ENCODE peak calls at places on chromosome 19, in nine cellular contexts. One of them, this sample, is unnamed.

GRCh38 chr19:33134571-33135041 is 2.7 kb downstream of the WDR88 start:
- DNase-seq in gastrocnemius medialis: no peak
- DNase-seq in transverse colon: no peak
- DNase-seq in A549: no peak
- DNase-seq in uterus: no peak
- DNase-seq in stomach: no peak
- DNase-seq in Peyer's patch: no peak
- DNase-seq in ovary: no peak
- DNase-seq in heart left ventricle: no peak
- DNase-seq in this sample: no peak

GRCh38 chr19:10699650-10700335 is 1.4 kb upstream of the QTRT1 start:
- DNase-seq in transverse colon: peak
- DNase-seq in ovary: no peak
- DNase-seq in heart left ventricle: no peak
- DNase-seq in uterus: no peak
- DNase-seq in Peyer's patch: peak
- DNase-seq in gastrocnemius medialis: no peak
- DNase-seq in A549: peak
- DNase-seq in stomach: peak
- DNase-seq in this sample: no peak

GRCh38 chr19:2076481-2077082 is 19.5 kb downstream of the MOB3A start:
- DNase-seq in Peyer's patch: no peak
- DNase-seq in A549: no peak
- DNase-seq in uterus: no peak
- DNase-seq in heart left ventricle: no peak
- DNase-seq in gastrocnemius medialis: no peak
- DNase-seq in stomach: no peak
- DNase-seq in transverse colon: no peak
- DNase-seq in ovary: no peak
- DNase-seq in this sample: no peak

GRCh38 chr19:8681345-8682021 is 17.1 kb downstream of the ACTL9 start:
- DNase-seq in A549: peak
- DNase-seq in heart left ventricle: no peak
- DNase-seq in ovary: no peak
- DNase-seq in stomach: no peak
- DNase-seq in Peyer's patch: no peak
- DNase-seq in transverse colon: no peak
- DNase-seq in gastrocnemius medialis: no peak
- DNase-seq in uterus: no peak
- DNase-seq in this sample: no peak

GRCh38 chr19:28495046-28495445 is 717.9 kb downstream of the UQCRFS1 start:
- DNase-seq in stomach: no peak
- DNase-seq in uterus: no peak
- DNase-seq in gastrocnemius medialis: no peak
- DNase-seq in A549: no peak
- DNase-seq in heart left ventricle: no peak
- DNase-seq in ovary: no peak
- DNase-seq in Peyer's patch: no peak
- DNase-seq in transverse colon: no peak
- DNase-seq in this sample: no peak

GRCh38 chr19:1408300-1409203 is 1.2 kb downstream of the DAZAP1 start:
- DNase-seq in heart left ventricle: peak
- DNase-seq in uterus: no peak
- DNase-seq in transverse colon: peak
- DNase-seq in gastrocnemius medialis: peak
- DNase-seq in A549: no peak
- DNase-seq in stomach: peak
- DNase-seq in Peyer's patch: peak
- DNase-seq in ovary: peak
- DNase-seq in this sample: no peak

GRCh38 chr19:45076851-45077730 is 813 bp upstream of the ZNF296 start:
- DNase-seq in Peyer's patch: no peak
- DNase-seq in A549: no peak
- DNase-seq in heart left ventricle: no peak
- DNase-seq in ovary: no peak
- DNase-seq in uterus: no peak
- DNase-seq in gastrocnemius medialis: no peak
- DNase-seq in stomach: no peak
- DNase-seq in transverse colon: peak
- DNase-seq in this sample: no peak

GRCh38 chr19:13707901-13708300 is 56.4 kb upstream of the MRI1 start:
- DNase-seq in A549: no peak
- DNase-seq in stomach: no peak
- DNase-seq in heart left ventricle: no peak
- DNase-seq in Peyer's patch: no peak
- DNase-seq in transverse colon: no peak
- DNase-seq in ovary: no peak
- DNase-seq in uterus: no peak
- DNase-seq in gastrocnemius medialis: no peak
- DNase-seq in this sample: no peak

GRCh38 chr19:16001481-16002312 is 52.9 kb downstream of the OR10H4 start:
- DNase-seq in heart left ventricle: no peak
- DNase-seq in Peyer's patch: no peak
- DNase-seq in A549: no peak
- DNase-seq in uterus: no peak
- DNase-seq in ovary: no peak
- DNase-seq in transverse colon: peak
- DNase-seq in stomach: no peak
- DNase-seq in gastrocnemius medialis: no peak
- DNase-seq in this sample: no peak

DNA sequence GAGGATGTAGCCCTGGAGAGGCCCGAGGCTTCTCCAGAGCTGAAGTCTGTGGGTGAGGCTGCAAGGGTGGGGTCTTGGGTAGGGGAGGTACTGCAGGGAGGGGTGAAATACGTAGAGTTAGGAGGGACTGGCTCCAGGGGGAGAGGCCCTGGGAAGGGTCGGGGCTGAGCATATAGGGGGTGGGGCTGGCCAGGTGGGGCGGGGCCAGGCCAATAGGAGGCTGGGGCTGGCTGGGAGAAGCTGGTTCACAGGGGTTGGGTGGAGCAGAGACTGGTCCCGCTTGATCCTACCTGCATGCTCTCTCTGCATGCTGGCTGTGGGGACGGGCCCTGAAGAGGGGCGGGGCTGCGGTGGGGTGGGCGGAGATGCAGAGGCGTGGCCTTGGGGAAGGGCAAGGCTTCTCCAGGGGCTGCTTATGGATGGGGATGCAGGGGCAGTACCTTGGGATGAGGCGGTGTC is 51.9 kb downstream of the CELF5 start:
- DNase-seq in stomach: peak
- DNase-seq in Peyer's patch: no peak
- DNase-seq in A549: peak
- DNase-seq in transverse colon: peak
- DNase-seq in ovary: no peak
- DNase-seq in uterus: no peak
- DNase-seq in heart left ventricle: no peak
- DNase-seq in gastrocnemius medialis: no peak
- DNase-seq in this sample: no peak
- H3K4me3 ChIP-seq in stomach: peak
- H3K4me3 ChIP-seq in Peyer's patch: no peak
- H3K4me3 ChIP-seq in A549: peak
- H3K4me3 ChIP-seq in transverse colon: no peak
- H3K4me3 ChIP-seq in ovary: no peak
- H3K4me3 ChIP-seq in uterus: no peak
- H3K4me3 ChIP-seq in heart left ventricle: no peak
- H3K4me3 ChIP-seq in gastrocnemius medialis: no peak
- H3K4me3 ChIP-seq in this sample: no peak

GRCh38 chr19:6362024-6362344 is 653 bp downstream of the CLPP start:
- DNase-seq in Peyer's patch: no peak
- DNase-seq in uterus: peak
- DNase-seq in A549: no peak
- DNase-seq in transverse colon: no peak
- DNase-seq in stomach: peak
- DNase-seq in gastrocnemius medialis: no peak
- DNase-seq in heart left ventricle: no peak
- DNase-seq in ovary: peak
- DNase-seq in this sample: no peak
- TF ChIP-seq CTCF in Peyer's patch: no peak
- TF ChIP-seq CTCF in uterus: no peak
- TF ChIP-seq CTCF in A549: no peak
- TF ChIP-seq CTCF in transverse colon: no peak
- TF ChIP-seq CTCF in stomach: no peak
- TF ChIP-seq CTCF in gastrocnemius medialis: no peak
- TF ChIP-seq CTCF in heart left ventricle: no peak
- TF ChIP-seq CTCF in ovary: no peak
- TF ChIP-seq CTCF in this sample: no peak

DNA sequence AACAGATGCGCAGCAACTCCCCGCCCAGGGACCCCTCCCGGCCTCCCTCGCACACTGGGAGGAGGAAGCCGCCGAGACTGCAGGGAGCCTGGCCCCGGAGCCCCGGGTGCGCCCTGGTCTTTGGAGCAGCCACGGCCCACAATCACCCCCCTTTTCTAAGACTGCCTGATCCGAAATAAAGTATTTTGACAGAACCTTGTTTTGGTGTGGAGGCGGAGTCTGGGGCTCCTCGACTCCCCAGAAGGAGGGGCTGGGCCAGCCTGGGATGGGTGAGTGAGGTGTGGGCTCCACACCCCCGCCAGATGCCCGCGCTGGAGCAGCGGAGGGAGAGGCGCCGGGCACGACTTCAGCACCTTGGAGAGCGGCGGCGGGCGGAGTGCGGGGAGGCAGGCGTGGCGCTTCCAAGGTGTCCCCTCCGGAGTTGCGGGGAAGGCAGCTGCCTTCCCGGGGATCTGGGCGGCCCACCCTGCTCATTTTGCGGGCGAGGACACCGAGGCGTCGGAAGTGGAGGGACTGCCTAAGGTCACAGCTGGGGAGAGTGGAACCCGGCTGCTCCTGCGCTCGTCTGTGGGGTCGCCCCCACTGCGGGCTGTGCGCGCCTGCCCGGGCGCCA is 9.4 kb downstream of the SIRT6 start:
- DNase-seq in uterus: no peak
- DNase-seq in Peyer's patch: peak
- DNase-seq in heart left ventricle: peak
- DNase-seq in gastrocnemius medialis: peak
- DNase-seq in A549: no peak
- DNase-seq in stomach: peak
- DNase-seq in ovary: peak
- DNase-seq in transverse colon: peak
- DNase-seq in this sample: no peak
- TF ChIP-seq POLR2A in uterus: no peak
- TF ChIP-seq POLR2A in Peyer's patch: peak
- TF ChIP-seq POLR2A in heart left ventricle: no peak
- TF ChIP-seq POLR2A in gastrocnemius medialis: no peak
- TF ChIP-seq POLR2A in A549: no peak
- TF ChIP-seq POLR2A in stomach: no peak
- TF ChIP-seq POLR2A in ovary: no peak
- TF ChIP-seq POLR2A in transverse colon: no peak
- TF ChIP-seq POLR2A in this sample: no peak

GRCh38 chr19:40713939-40714338 is 2.7 kb downstream of the COQ8B start:
- DNase-seq in A549: no peak
- DNase-seq in uterus: no peak
- DNase-seq in ovary: no peak
- DNase-seq in gastrocnemius medialis: no peak
- DNase-seq in stomach: no peak
- DNase-seq in heart left ventricle: no peak
- DNase-seq in transverse colon: no peak
- DNase-seq in Peyer's patch: no peak
- DNase-seq in this sample: no peak
- H3K4me3 ChIP-seq in A549: peak
- H3K4me3 ChIP-seq in uterus: no peak
- H3K4me3 ChIP-seq in ovary: no peak
- H3K4me3 ChIP-seq in gastrocnemius medialis: no peak
- H3K4me3 ChIP-seq in stomach: peak
- H3K4me3 ChIP-seq in heart left ventricle: peak
- H3K4me3 ChIP-seq in transverse colon: peak
- H3K4me3 ChIP-seq in Peyer's patch: no peak
- H3K4me3 ChIP-seq in this sample: no peak

GRCh38 chr19:46494115-46494935 is 1.3 kb downstream of the PNMA8B start:
- DNase-seq in stomach: no peak
- DNase-seq in heart left ventricle: no peak
- DNase-seq in ovary: no peak
- DNase-seq in uterus: no peak
- DNase-seq in A549: no peak
- DNase-seq in transverse colon: no peak
- DNase-seq in Peyer's patch: no peak
- DNase-seq in gastrocnemius medialis: no peak
- DNase-seq in this sample: no peak

GRCh38 chr19:46495789-46496099 is at the start of gene PNMA8B:
- DNase-seq in uterus: no peak
- DNase-seq in A549: no peak
- DNase-seq in ovary: peak
- DNase-seq in gastrocnemius medialis: no peak
- DNase-seq in stomach: no peak
- DNase-seq in transverse colon: no peak
- DNase-seq in Peyer's patch: no peak
- DNase-seq in heart left ventricle: peak
- DNase-seq in this sample: no peak

GRCh38 chr19:46494936-46495788 is 505 bp downstream of the PNMA8B start:
- DNase-seq in A549: no peak
- DNase-seq in heart left ventricle: no peak
- DNase-seq in stomach: no peak
- DNase-seq in transverse colon: no peak
- DNase-seq in gastrocnemius medialis: no peak
- DNase-seq in Peyer's patch: no peak
- DNase-seq in ovary: no peak
- DNase-seq in uterus: no peak
- DNase-seq in this sample: no peak

GRCh38 chr19:46499692-46500091 is 4.0 kb upstream of the PNMA8B start:
- DNase-seq in transverse colon: no peak
- DNase-seq in A549: no peak
- DNase-seq in heart left ventricle: no peak
- DNase-seq in uterus: no peak
- DNase-seq in stomach: no peak
- DNase-seq in gastrocnemius medialis: no peak
- DNase-seq in ovary: no peak
- DNase-seq in Peyer's patch: no peak
- DNase-seq in this sample: no peak

GRCh38 chr19:46497773-46498172 is 2.1 kb upstream of the PNMA8B start:
- DNase-seq in ovary: no peak
- DNase-seq in stomach: no peak
- DNase-seq in A549: peak
- DNase-seq in heart left ventricle: no peak
- DNase-seq in Peyer's patch: no peak
- DNase-seq in gastrocnemius medialis: no peak
- DNase-seq in uterus: no peak
- DNase-seq in transverse colon: no peak
- DNase-seq in this sample: no peak
- TF ChIP-seq CTCF in ovary: no peak
- TF ChIP-seq CTCF in stomach: no peak
- TF ChIP-seq CTCF in A549: no peak
- TF ChIP-seq CTCF in heart left ventricle: no peak
- TF ChIP-seq CTCF in Peyer's patch: no peak
- TF ChIP-seq CTCF in gastrocnemius medialis: no peak
- TF ChIP-seq CTCF in uterus: no peak
- TF ChIP-seq CTCF in transverse colon: no peak
- TF ChIP-seq CTCF in this sample: no peak